ENCODE peak calls at places on chromosomes 16 and 17, in five cellular contexts. One of them, this sample, is unnamed.

GRCh38 chr17:40582328-40582901 is 17.1 kb upstream of the CCR7 start:
- DNase-seq in endothelial cell of umbilical vein: peak
- DNase-seq in uterus: peak
- DNase-seq in heart right ventricle: peak
- DNase-seq in adrenal gland: peak
- DNase-seq in this sample: no peak

GRCh38 chr17:4559139-4559791 is 1.1 kb downstream of the GGT6 start:
- DNase-seq in adrenal gland: no peak
- DNase-seq in endothelial cell of umbilical vein: no peak
- DNase-seq in heart right ventricle: no peak
- DNase-seq in uterus: no peak
- DNase-seq in this sample: no peak

GRCh38 chr16:76946879-76947278 is 244.1 kb upstream of the MON1B start:
- DNase-seq in endothelial cell of umbilical vein: no peak
- DNase-seq in uterus: no peak
- DNase-seq in heart right ventricle: no peak
- DNase-seq in adrenal gland: peak
- DNase-seq in this sample: no peak

GRCh38 chr16:80703391-80704071 is 100.9 kb downstream of the CDYL2 start:
- DNase-seq in uterus: no peak
- DNase-seq in endothelial cell of umbilical vein: no peak
- DNase-seq in heart right ventricle: no peak
- DNase-seq in adrenal gland: no peak
- DNase-seq in this sample: no peak

GRCh38 chr17:54967621-54968258 is 714 bp downstream of the COX11 start:
- DNase-seq in uterus: no peak
- DNase-seq in endothelial cell of umbilical vein: no peak
- DNase-seq in heart right ventricle: no peak
- DNase-seq in adrenal gland: no peak
- DNase-seq in this sample: no peak

GRCh38 chr16:85129846-85130706 is 17.8 kb upstream of the CIBAR2 start:
- DNase-seq in endothelial cell of umbilical vein: no peak
- DNase-seq in heart right ventricle: no peak
- DNase-seq in adrenal gland: no peak
- DNase-seq in uterus: peak
- DNase-seq in this sample: peak

GRCh38 chr16:89409161-89409711 is 81.1 kb downstream of the ANKRD11 start:
- DNase-seq in uterus: no peak
- DNase-seq in endothelial cell of umbilical vein: peak
- DNase-seq in heart right ventricle: no peak
- DNase-seq in adrenal gland: no peak
- DNase-seq in this sample: no peak

GRCh38 chr16:27762441-27762840 is 212.5 kb downstream of the KATNIP start:
- DNase-seq in uterus: no peak
- DNase-seq in adrenal gland: no peak
- DNase-seq in heart right ventricle: no peak
- DNase-seq in endothelial cell of umbilical vein: no peak
- DNase-seq in this sample: no peak

GRCh38 chr17:71668807-71669206 is 452.0 kb upstream of the SOX9 start:
- DNase-seq in heart right ventricle: no peak
- DNase-seq in endothelial cell of umbilical vein: no peak
- DNase-seq in adrenal gland: no peak
- DNase-seq in uterus: no peak
- DNase-seq in this sample: no peak

GRCh38 chr16:88010971-88011483 is 59.8 kb downstream of the BANP start:
- DNase-seq in adrenal gland: no peak
- DNase-seq in endothelial cell of umbilical vein: no peak
- DNase-seq in heart right ventricle: no peak
- DNase-seq in uterus: no peak
- DNase-seq in this sample: no peak

GRCh38 chr16:88008835-88009234 is 57.6 kb downstream of the BANP start:
- DNase-seq in uterus: no peak
- DNase-seq in endothelial cell of umbilical vein: no peak
- DNase-seq in heart right ventricle: no peak
- DNase-seq in adrenal gland: no peak
- DNase-seq in this sample: no peak

GRCh38 chr16:88007321-88007731 is 56.1 kb downstream of the BANP start:
- DNase-seq in endothelial cell of umbilical vein: peak
- DNase-seq in adrenal gland: no peak
- DNase-seq in uterus: no peak
- DNase-seq in heart right ventricle: no peak
- DNase-seq in this sample: no peak

GRCh38 chr16:88010343-88010970 is 59.2 kb downstream of the BANP start:
- DNase-seq in adrenal gland: no peak
- DNase-seq in uterus: no peak
- DNase-seq in endothelial cell of umbilical vein: no peak
- DNase-seq in heart right ventricle: no peak
- DNase-seq in this sample: peak

DNA sequence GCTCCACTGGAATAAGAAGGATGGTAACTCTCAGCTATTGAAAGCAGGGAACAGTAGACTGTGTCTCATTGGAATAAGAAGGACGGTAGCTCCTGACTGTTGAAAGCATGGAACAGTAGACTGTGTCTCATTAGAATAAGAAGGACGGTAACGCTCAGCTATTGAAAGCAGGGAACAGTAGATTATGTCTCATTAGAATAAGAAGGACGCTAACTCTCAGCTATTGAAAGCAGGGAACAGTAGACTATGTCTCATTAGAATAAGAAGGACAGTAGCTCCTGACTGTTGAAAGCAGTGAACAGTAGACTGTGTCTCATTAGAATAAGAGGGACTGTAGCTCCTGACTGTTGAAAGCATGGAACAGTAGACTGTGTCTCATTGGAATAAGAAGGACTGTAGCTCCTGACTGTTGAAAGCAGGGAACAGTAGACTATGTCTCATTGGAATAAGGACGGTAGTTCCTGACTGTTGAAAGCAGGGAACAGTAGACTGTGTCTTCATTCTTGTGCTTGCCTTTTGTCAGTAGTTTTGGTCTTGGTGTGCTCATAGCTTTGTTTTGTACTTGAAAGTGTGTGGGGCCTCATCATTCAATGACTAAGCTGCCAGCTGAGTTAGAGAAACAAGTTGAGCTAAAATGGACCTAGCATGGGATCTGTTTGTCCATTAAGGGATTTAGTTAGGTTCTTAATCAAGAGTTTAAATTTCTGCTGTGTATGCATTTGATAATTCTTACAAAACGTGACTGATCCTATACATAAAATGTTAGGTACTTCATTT is 58.5 kb downstream of the BANP start:
- DNase-seq in endothelial cell of umbilical vein: no peak
- DNase-seq in adrenal gland: no peak
- DNase-seq in uterus: no peak
- DNase-seq in heart right ventricle: no peak
- DNase-seq in this sample: no peak
- H3K27ac ChIP-seq in endothelial cell of umbilical vein: no peak
- H3K27ac ChIP-seq in adrenal gland: no peak
- H3K27ac ChIP-seq in uterus: no peak
- H3K27ac ChIP-seq in heart right ventricle: no peak
- H3K27ac ChIP-seq in this sample: no peak

GRCh38 chr17:61349350-61349749 is 50.3 kb upstream of the TBX2 start:
- DNase-seq in uterus: no peak
- DNase-seq in heart right ventricle: no peak
- DNase-seq in endothelial cell of umbilical vein: no peak
- DNase-seq in adrenal gland: no peak
- DNase-seq in this sample: no peak
- TF ChIP-seq CTCF in uterus: no peak
- TF ChIP-seq CTCF in heart right ventricle: peak
- TF ChIP-seq CTCF in endothelial cell of umbilical vein: peak
- TF ChIP-seq CTCF in adrenal gland: no peak
- TF ChIP-seq CTCF in this sample: peak

DNA sequence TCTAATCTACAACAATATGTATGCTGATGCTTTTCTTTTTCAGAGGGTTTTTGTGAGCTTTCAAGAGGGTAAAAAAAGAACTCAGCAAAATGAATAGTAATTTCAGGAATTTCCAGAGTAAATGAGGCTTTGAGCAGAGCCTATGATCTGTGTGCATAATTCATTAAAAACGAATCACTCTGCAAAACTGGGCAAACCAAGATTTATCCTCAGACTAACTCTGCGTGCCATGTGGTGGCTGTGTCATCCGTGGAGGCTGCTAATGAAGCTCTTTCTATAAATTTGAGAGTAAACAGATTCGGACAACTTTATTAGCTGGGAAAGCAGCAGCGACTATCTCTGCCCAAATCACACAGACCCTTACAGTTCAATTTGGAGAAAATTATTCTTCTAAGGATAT is 83.8 kb downstream of the FOXL1 start:
- DNase-seq in endothelial cell of umbilical vein: no peak
- DNase-seq in uterus: no peak
- DNase-seq in heart right ventricle: no peak
- DNase-seq in adrenal gland: no peak
- DNase-seq in this sample: no peak
- H3K27ac ChIP-seq in endothelial cell of umbilical vein: peak
- H3K27ac ChIP-seq in uterus: no peak
- H3K27ac ChIP-seq in heart right ventricle: no peak
- H3K27ac ChIP-seq in adrenal gland: no peak
- H3K27ac ChIP-seq in this sample: no peak

DNA sequence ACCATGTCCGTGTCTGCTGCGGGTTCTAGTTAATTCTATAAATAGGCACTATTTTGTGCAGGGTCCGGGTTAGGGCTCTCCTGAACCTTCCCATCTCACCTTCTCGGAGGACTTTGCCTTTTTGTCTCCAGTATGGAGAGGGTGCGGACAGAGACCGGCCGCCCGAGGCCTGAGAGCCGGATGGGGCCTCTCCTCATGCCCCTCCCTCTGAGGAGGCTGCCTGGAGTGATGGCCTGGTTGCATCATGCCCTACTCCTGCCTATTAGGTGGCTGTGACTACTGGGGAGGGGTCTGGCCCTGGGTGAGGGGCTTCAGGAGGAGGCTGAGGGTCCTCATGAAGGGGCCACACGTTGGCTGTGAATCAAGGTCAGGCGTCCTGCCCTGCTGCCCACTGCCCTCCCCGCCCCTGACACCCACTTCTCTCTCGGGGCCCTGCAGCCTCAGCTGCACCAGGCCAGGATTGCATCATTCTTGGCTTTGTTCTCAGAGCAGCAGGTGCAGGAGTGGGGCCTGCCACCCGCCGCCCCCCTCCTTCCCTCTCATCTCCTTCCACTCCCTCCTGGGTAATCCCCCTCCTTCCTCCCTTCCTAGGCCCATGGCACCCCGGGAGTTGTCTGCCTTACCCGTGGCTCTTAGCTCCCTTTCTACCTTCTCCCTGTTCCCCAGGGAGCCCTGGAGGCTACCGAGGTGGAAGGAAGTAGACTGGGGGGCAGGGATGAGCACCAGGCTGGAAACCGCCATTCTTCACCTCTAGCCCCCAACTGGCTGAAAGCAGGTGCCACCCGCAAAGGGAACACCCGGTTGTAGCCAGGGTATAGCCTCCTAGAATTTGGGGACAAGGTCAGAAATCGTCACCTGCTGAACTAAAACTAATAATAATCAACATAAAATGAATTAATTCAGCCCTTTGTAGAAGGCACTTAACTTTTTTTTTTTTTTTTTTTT is 12.7 kb upstream of the ARHGAP23 start:
- DNase-seq in endothelial cell of umbilical vein: no peak
- DNase-seq in adrenal gland: no peak
- DNase-seq in uterus: no peak
- DNase-seq in heart right ventricle: no peak
- DNase-seq in this sample: no peak
- TF ChIP-seq CTCF in endothelial cell of umbilical vein: no peak
- TF ChIP-seq CTCF in adrenal gland: no peak
- TF ChIP-seq CTCF in uterus: no peak
- TF ChIP-seq CTCF in heart right ventricle: no peak
- TF ChIP-seq CTCF in this sample: no peak

DNA sequence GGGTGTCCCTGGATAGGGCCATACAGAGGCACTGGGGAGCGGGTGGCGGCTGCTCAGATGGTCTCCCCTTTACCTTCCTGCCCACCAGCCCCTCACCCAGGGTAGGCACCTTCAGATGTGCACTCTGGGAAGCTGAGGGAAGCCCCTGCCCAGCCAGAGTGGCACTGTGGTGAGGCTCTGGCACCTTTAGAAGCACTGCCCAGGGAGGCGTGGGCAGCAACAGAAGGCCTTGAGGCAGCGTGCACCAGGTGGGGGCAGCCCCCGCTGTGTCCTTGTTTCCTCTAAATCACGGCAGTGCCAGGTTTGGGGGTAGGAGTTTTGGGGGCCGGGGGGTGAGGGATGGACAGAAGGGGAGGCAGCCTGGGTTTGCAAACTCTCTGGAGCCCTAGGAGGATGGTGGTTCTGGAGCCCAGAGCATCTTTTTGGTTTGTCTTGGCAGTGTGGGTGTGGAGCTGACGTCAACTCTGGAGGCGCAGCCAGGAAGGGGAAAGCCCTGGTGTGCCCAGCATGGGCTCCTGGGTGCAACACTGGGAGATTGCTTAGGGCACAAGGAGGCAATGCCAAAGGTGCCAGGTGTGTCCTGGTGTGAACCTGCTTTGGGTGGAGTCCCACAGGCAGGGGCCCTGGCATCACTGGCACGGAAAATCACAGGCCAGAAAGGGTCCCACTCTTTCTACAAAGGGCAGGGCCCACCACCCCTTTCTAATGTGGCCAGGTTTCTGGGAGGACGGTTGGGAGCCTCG is 23.1 kb upstream of the CDC42EP4 start:
- DNase-seq in uterus: no peak
- DNase-seq in endothelial cell of umbilical vein: no peak
- DNase-seq in adrenal gland: no peak
- DNase-seq in heart right ventricle: no peak
- DNase-seq in this sample: no peak
- H3K27ac ChIP-seq in uterus: no peak
- H3K27ac ChIP-seq in endothelial cell of umbilical vein: no peak
- H3K27ac ChIP-seq in adrenal gland: no peak
- H3K27ac ChIP-seq in heart right ventricle: no peak
- H3K27ac ChIP-seq in this sample: no peak

GRCh38 chr17:67942810-67943209 is 53.5 kb downstream of the C17orf58 start:
- DNase-seq in adrenal gland: no peak
- DNase-seq in endothelial cell of umbilical vein: peak
- DNase-seq in heart right ventricle: no peak
- DNase-seq in uterus: no peak
- DNase-seq in this sample: no peak
- TF ChIP-seq CTCF in adrenal gland: no peak
- TF ChIP-seq CTCF in endothelial cell of umbilical vein: peak
- TF ChIP-seq CTCF in heart right ventricle: peak
- TF ChIP-seq CTCF in uterus: peak
- TF ChIP-seq CTCF in this sample: no peak

This sample was measured in tibial artery.